ENCODE peak calls at places on chromosome 20, in four cellular contexts. P is cardiac fibroblast; A is effector CD4-positive, alpha-beta T cell; H is sigmoid colon. S is an unnamed sample.

GRCh38 chr20:62766071-62766450 is 30.2 kb upstream of the MRGBP start:
- DNase-seq in P (no peak), A (no peak), H (no peak), S (peak)

GRCh38 chr20:21681932-21682318 is 23.5 kb upstream of the PAX1 start:
- DNase-seq in P (no peak), A (no peak), H (no peak), S (no peak)

GRCh38 chr20:12575352-12576095 is 433.2 kb upstream of the SPTLC3 start:
- DNase-seq in P (peak), A (no peak), H (peak), S (no peak)

GRCh38 chr20:32004963-32005362 is 5.3 kb upstream of the CCM2L start:
- DNase-seq in P (peak), A (no peak), H (no peak), S (peak)

GRCh38 chr20:15604406-15604805 is 968.8 kb downstream of the KIF16B start:
- DNase-seq in P (no peak), A (no peak), H (no peak), S (peak)

GRCh38 chr20:3997446-3997845 is 17.9 kb downstream of the RNF24 start:
- DNase-seq in P (no peak), A (no peak), H (no peak), S (no peak)

GRCh38 chr20:50214226-50215024 is 23.8 kb downstream of the CEBPB start:
- DNase-seq in P (no peak), A (no peak), H (no peak), S (peak)

GRCh38 chr20:20765696-20766095 is 53.3 kb upstream of the RALGAPA2 start:
- DNase-seq in P (no peak), A (no peak), H (no peak), S (no peak)

S was measured in osteoblast.